ENCODE peak calls at places on chromosome 17, in four cellular contexts. P is brain microvascular endothelial cell, D is lower lobe of right lung, L is fibroblast of lung. R is an unnamed sample.

GRCh38 chr17:72123964-72124791 is 3.4 kb downstream of the SOX9 start:
- DNase-seq in P (no peak), L (peak; percentile 53), D (no peak), R (no peak)

GRCh38 chr17:69870091-69870530 is 204.9 kb upstream of the KCNJ16 start:
- DNase-seq in L (peak; percentile 94), P (peak; percentile 42), D (no peak), R (peak; percentile 9)

GRCh38 chr17:2056221-2057129 is 1.6 kb downstream of the HIC1 start:
- DNase-seq in L (peak; percentile 73), D (peak; percentile 60), P (peak; percentile 27), R (no peak)

GRCh38 chr17:7403043-7403901 is 625 bp downstream of the TMEM256 start:
- DNase-seq in P (no peak), D (no peak), L (no peak), R (no peak)

GRCh38 chr17:69597898-69598692 is 183.6 kb downstream of the MAP2K6 start:
- DNase-seq in D (no peak), P (peak; percentile 50), L (peak; percentile 77), R (no peak)

GRCh38 chr17:57918017-57918895 is 37.0 kb downstream of the CUEDC1 start:
- DNase-seq in P (no peak), L (peak; percentile 58), D (no peak), R (no peak)

GRCh38 chr17:3528604-3529511 is 28.8 kb downstream of the TRPV3 start:
- DNase-seq in D (no peak), P (peak; percentile 27), L (peak; percentile 37), R (no peak)

GRCh38 chr17:14084955-14085354 is 15.7 kb downstream of the COX10 start:
- DNase-seq in P (no peak), D (no peak), L (no peak), R (no peak)

GRCh38 chr17:21042434-21043295 is at the start of gene USP22:
- DNase-seq in L (no peak), P (no peak), D (peak; percentile 66), R (no peak)

GRCh38 chr17:40450175-40450574 is 6.9 kb downstream of the IGFBP4 start:
- DNase-seq in P (no peak), L (no peak), D (no peak), R (no peak)

GRCh38 chr17:27535178-27535928 is 79.1 kb downstream of the KSR1 start:
- DNase-seq in P (no peak), D (no peak), L (peak; percentile 27), R (no peak)

GRCh38 chr17:4247981-4248388 is 15.8 kb downstream of the ANKFY1 start:
- DNase-seq in D (peak; percentile 59), L (no peak), P (no peak), R (no peak)

GRCh38 chr17:68763551-68763950 is 162.4 kb upstream of the FAM20A start:
- DNase-seq in L (peak; percentile 50), D (no peak), P (peak; percentile 3), R (no peak)

GRCh38 chr17:37815516-37815915 is 70.7 kb upstream of the HNF1B start:
- DNase-seq in P (no peak), L (peak; percentile 18), D (no peak), R (no peak)

GRCh38 chr17:37820313-37821024 is 75.6 kb upstream of the HNF1B start:
- DNase-seq in D (no peak), L (peak; percentile 22), P (no peak), R (no peak)

GRCh38 chr17:37818689-37819088 is 73.8 kb upstream of the HNF1B start:
- DNase-seq in L (peak; percentile 87), D (peak; percentile 60), P (no peak), R (no peak)

GRCh38 chr17:37813753-37814152 is 68.9 kb upstream of the HNF1B start:
- DNase-seq in L (peak; percentile 100), P (peak; percentile 92), D (no peak), R (no peak)

DNA sequence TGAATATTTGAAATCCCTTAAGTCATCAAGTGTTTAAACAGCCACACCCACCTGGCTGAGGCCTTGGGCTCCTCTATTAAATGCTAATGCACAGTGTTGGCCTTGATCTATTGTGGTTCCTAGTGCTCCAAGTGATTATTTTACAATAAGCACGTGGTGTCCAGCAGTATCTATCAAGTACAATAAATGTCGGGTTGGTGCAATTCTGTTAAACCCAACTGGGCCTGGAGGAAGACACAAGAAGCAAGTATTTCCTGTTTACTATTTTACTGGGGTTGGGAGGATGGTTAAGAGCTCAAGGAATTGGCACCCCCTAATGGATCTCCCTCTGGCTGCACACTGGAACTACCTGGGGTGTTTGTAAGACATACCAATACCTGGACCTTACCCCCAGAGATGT is 72.1 kb upstream of the HNF1B start:
- DNase-seq in P (no peak), L (no peak), D (no peak), R (no peak)
- TF ChIP-seq CTCF in P (no peak), L (no peak), D (no peak), R (no peak)

GRCh38 chr17:49841548-49841947 is 6.3 kb downstream of the TAC4 start:
- DNase-seq in P (no peak), D (no peak), L (no peak), R (no peak)
- TF ChIP-seq CTCF in P (peak; percentile 34), D (no peak), L (no peak), R (no peak)

DNA sequence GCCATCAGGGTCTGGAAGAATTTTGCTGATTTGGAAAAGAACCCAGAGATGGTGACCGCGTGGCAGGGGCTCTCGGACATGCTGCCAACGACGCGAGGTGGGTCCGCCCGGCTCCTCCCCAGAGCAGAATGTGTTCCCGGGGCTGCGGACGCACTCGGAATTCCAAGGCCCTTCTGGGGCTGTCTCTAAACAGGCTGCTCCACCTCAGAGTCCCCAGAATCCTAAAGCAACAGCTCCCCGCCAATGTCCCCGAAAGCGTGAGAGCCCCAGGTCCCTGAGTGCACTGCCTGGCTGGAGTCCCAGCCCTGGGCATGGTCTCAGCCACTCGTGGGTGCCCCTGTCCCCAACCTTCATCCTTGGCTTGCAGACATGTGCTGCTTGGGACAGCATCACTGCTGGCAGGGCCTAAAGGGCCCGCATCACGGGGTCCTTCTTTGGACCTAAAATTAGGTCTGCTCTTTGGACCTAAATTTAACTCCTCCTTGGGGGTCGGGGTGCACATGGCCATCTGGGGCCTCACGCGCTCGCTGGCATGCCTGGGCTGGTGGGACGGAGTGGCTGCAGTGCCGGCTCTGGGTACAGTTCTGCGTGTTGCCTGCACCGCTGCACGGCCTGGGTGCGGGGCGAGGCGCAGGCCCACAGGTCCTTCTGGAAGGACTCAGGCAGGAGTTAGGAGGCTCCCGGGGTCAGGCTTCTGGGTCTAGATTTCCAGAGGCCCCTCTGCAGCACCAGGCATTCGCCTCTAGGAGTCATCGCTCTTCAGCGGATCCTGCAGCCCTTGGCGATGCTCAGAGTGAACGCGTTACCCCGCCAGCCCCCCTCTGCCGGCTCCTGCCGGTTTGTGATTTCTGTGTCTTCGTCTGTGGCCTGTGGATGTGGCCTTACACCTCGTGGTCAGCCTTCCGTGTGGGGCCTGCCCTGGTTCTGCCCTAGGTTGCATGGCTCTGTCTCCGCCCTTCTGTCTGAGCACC is 41.9 kb upstream of the CHMP6 start:
- DNase-seq in L (no peak), D (peak; percentile 38), P (no peak), R (no peak)
- TF ChIP-seq CTCF in L (no peak), D (no peak), P (peak; percentile 17), R (no peak)

GRCh38 chr17:82358467-82359350 is at the start of gene TEX19:
- DNase-seq in D (no peak), L (no peak), P (no peak), R (no peak)
- TF ChIP-seq CTCF in D (no peak), L (no peak), P (no peak), R (no peak)

GRCh38 chr17:39225308-39225973 is at the start of gene STAC2:
- DNase-seq in L (no peak), D (no peak), P (no peak), R (no peak)
- TF ChIP-seq CTCF in L (no peak), D (no peak), P (no peak), R (no peak)

GRCh38 chr17:78884148-78884870 is 18.7 kb downstream of the CEP295NL start:
- DNase-seq in L (no peak), D (no peak), P (no peak), R (no peak)
- TF ChIP-seq CTCF in L (no peak), D (no peak), P (no peak), R (no peak)

R was measured in retinal pigment epithelial cell.